ENCODE peak calls at places on chromosomes 13 and 19, in four cellular contexts. One of them, this sample, is unnamed.

GRCh38 chr19:51473009-51473707 is 5.2 kb upstream of the CEACAM18 start:
- DNase-seq in tibial artery: peak; percentile 81
- DNase-seq in HCEC 1CT: peak; percentile 18
- DNase-seq in NCI-H1436 treated with DMSO at 0.1 percent for 48 hours: no peak
- DNase-seq in this sample: peak; percentile 27

GRCh38 chr13:40922437-40923040 is 96.6 kb downstream of the ELF1 start:
- DNase-seq in HCEC 1CT: no peak
- DNase-seq in NCI-H1436 treated with DMSO at 0.1 percent for 48 hours: no peak
- DNase-seq in tibial artery: no peak
- DNase-seq in this sample: no peak

GRCh38 chr19:53549354-53549753 is 11.4 kb downstream of the ZNF331 start:
- DNase-seq in NCI-H1436 treated with DMSO at 0.1 percent for 48 hours: no peak
- DNase-seq in tibial artery: no peak
- DNase-seq in HCEC 1CT: peak; percentile 38
- DNase-seq in this sample: no peak

GRCh38 chr19:7251502-7251901 is 42.7 kb downstream of the INSR start:
- DNase-seq in NCI-H1436 treated with DMSO at 0.1 percent for 48 hours: no peak
- DNase-seq in HCEC 1CT: no peak
- DNase-seq in tibial artery: no peak
- DNase-seq in this sample: no peak

GRCh38 chr13:37870895-37871550 is 1.5 kb upstream of the TRPC4 start:
- DNase-seq in tibial artery: no peak
- DNase-seq in NCI-H1436 treated with DMSO at 0.1 percent for 48 hours: no peak
- DNase-seq in HCEC 1CT: peak; percentile 74
- DNase-seq in this sample: no peak

GRCh38 chr19:6509118-6509971 is 7.2 kb upstream of the TUBB4A start:
- DNase-seq in NCI-H1436 treated with DMSO at 0.1 percent for 48 hours: no peak
- DNase-seq in tibial artery: no peak
- DNase-seq in HCEC 1CT: no peak
- DNase-seq in this sample: peak; percentile 22

GRCh38 chr13:63249411-63249810 is 1833.8 kb upstream of the PCDH20 start:
- DNase-seq in NCI-H1436 treated with DMSO at 0.1 percent for 48 hours: no peak
- DNase-seq in HCEC 1CT: no peak
- DNase-seq in tibial artery: no peak
- DNase-seq in this sample: no peak

GRCh38 chr13:112446867-112447266 is 70.7 kb downstream of the SPACA7 start:
- DNase-seq in NCI-H1436 treated with DMSO at 0.1 percent for 48 hours: no peak
- DNase-seq in tibial artery: no peak
- DNase-seq in HCEC 1CT: no peak
- DNase-seq in this sample: no peak

GRCh38 chr19:1580382-1580781 is 12.3 kb upstream of the MEX3D start:
- DNase-seq in NCI-H1436 treated with DMSO at 0.1 percent for 48 hours: no peak
- DNase-seq in tibial artery: no peak
- DNase-seq in HCEC 1CT: no peak
- DNase-seq in this sample: no peak

This sample was measured in gastrocnemius medialis.